ENCODE peak calls at places on chromosome 20, in ten cellular contexts. U, R, P, V, C, B, N, Y, Q and G are unnamed samples.

GRCh38 chr20:58651823-58652605 is 931 bp downstream of the STX16 start:
- DNase-seq in P (no peak), Y (no peak), N (no peak), U (peak), C (peak), R (peak), B (peak), Q (peak), V (no peak), G (peak)

GRCh38 chr20:15814360-15814759 is 758.9 kb downstream of the KIF16B start:
- DNase-seq in C (no peak), U (no peak), B (no peak), Q (no peak), P (no peak), Y (no peak), V (no peak), R (no peak), N (no peak), G (no peak)

GRCh38 chr20:47355489-47356219 is 845 bp downstream of the ZMYND8 start:
- DNase-seq in Y (no peak), Q (no peak), C (no peak), U (peak), N (no peak), B (no peak), P (no peak), R (peak), V (no peak), G (no peak)

GRCh38 chr20:32965581-32966373 is 38.5 kb downstream of the SUN5 start:
- DNase-seq in B (no peak), R (no peak), P (no peak), U (no peak), N (no peak), Y (no peak), V (no peak), C (no peak), Q (no peak), G (no peak)

GRCh38 chr20:40535816-40536215 is 153.2 kb downstream of the MAFB start:
- DNase-seq in Q (no peak), P (no peak), U (peak), B (no peak), R (peak), C (no peak), V (no peak), Y (no peak), N (no peak), G (no peak)

GRCh38 chr20:59788811-59789210 is 144.6 kb downstream of the SYCP2 start:
- DNase-seq in P (no peak), U (no peak), Q (no peak), V (no peak), R (no peak), N (no peak), Y (no peak), C (no peak), B (no peak), G (no peak)

GRCh38 chr20:24522452-24523330 is 53.3 kb downstream of the SYNDIG1 start:
- DNase-seq in V (no peak), N (no peak), R (no peak), B (peak), P (no peak), U (no peak), C (no peak), Y (no peak), Q (peak), G (no peak)

GRCh38 chr20:57560554-57561355 is at the start of gene PCK1:
- DNase-seq in P (no peak), V (no peak), Q (no peak), R (peak), B (peak), C (no peak), Y (no peak), N (no peak), U (no peak), G (no peak)

GRCh38 chr20:29079769-29080690 is 2177.4 kb upstream of the DEFB115 start:
- DNase-seq in B (peak), Y (no peak), N (no peak), C (no peak), Q (no peak), R (peak), P (peak), V (no peak), U (peak), G (no peak)

GRCh38 chr20:37456948-37457347 is 64.1 kb upstream of the NNAT start:
- DNase-seq in U (no peak), V (no peak), B (no peak), R (no peak), N (no peak), Q (no peak), C (no peak), Y (no peak), P (no peak), G (no peak)

GRCh38 chr20:1391640-1392442 is 1.0 kb downstream of the FKBP1A start:
- DNase-seq in R (peak), V (no peak), U (peak), Q (peak), N (no peak), Y (no peak), P (no peak), C (peak), B (peak), G (no peak)

GRCh38 chr20:64242797-64243475 is 12.6 kb upstream of the PCMTD2 start:
- DNase-seq in Q (no peak), Y (peak), R (no peak), B (no peak), U (no peak), N (no peak), P (no peak), V (no peak), C (no peak), G (no peak)

GRCh38 chr20:62907377-62908317 is 18.7 kb downstream of the DIDO1 start:
- DNase-seq in Q (no peak), R (no peak), U (peak), P (no peak), V (no peak), B (no peak), C (peak), Y (no peak), N (no peak), G (no peak)

GRCh38 chr20:62451970-62452369 is 23.8 kb downstream of the GATA5 start:
- DNase-seq in R (no peak), U (no peak), Q (no peak), C (no peak), N (no peak), B (no peak), Y (no peak), P (no peak), V (no peak), G (no peak)

GRCh38 chr20:17766226-17766625 is 66.5 kb downstream of the BANF2 start:
- DNase-seq in P (no peak), Y (no peak), Q (no peak), V (no peak), C (no peak), N (no peak), U (no peak), B (no peak), R (no peak), G (no peak)

GRCh38 chr20:36591854-36592641 is 13.5 kb upstream of the RAB5IF start:
- DNase-seq in U (no peak), V (peak), C (peak), B (no peak), Y (no peak), R (peak), N (no peak), P (no peak), Q (peak), G (no peak)

GRCh38 chr20:40698744-40699143 is 9.7 kb upstream of the MAFB start:
- DNase-seq in C (no peak), P (no peak), V (no peak), N (no peak), U (no peak), B (no peak), Y (no peak), Q (no peak), R (no peak), G (no peak)

GRCh38 chr20:23235173-23236027 is 115.2 kb upstream of the NXT1 start:
- DNase-seq in V (peak), N (no peak), Y (no peak), Q (peak), R (peak), P (no peak), U (peak), C (peak), B (peak), G (no peak)

GRCh38 chr20:36214684-36215256 is 21.5 kb upstream of the AAR2 start:
- DNase-seq in R (peak), C (peak), Y (no peak), N (no peak), V (no peak), B (peak), U (peak), Q (peak), P (no peak), G (no peak)

GRCh38 chr20:41029150-41029872 is 689 bp downstream of the TOP1 start:
- DNase-seq in P (no peak), C (peak), U (no peak), R (no peak), B (peak), Y (no peak), N (no peak), V (no peak), Q (no peak), G (no peak)

GRCh38 chr20:51634877-51635276 is 92.4 kb upstream of the NFATC2 start:
- DNase-seq in U (no peak), R (no peak), Q (no peak), N (no peak), C (no peak), V (no peak), P (no peak), Y (no peak), B (no peak), G (no peak)

GRCh38 chr20:56552911-56553629 is 20.0 kb downstream of the FAM209B start:
- DNase-seq in U (no peak), Q (no peak), V (no peak), C (no peak), P (no peak), Y (no peak), R (no peak), N (no peak), B (no peak), G (no peak)

GRCh38 chr20:44020406-44021148 is 105.9 kb downstream of the TOX2 start:
- DNase-seq in Y (no peak), C (no peak), R (no peak), P (no peak), Q (no peak), U (no peak), V (no peak), B (no peak), N (no peak), G (no peak)

DNA sequence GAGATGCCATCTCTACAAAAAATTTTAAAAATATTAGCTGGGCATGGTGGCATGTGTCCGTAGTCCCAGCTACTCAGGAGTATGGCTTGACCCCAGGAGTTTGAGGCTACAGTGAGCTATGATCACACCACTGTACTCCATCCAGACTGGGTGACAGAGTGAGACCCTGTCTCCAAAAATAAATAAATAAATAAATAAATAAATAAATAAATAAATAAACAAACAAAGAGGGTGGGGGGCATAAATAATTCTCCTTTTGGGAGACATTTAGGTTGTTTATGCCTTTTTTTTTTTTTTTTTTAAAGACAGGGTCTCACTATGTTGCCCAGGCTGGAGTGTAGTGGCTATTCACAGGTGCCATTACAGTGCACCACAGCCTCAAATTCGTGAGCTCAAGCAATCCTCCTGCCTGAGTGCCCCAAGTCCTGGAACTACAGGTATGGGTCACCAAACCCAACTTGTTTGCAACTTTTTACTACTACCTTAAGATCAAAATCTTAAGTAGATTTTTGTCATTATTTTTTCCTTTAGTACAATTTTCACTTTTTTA is 29.5 kb downstream of the FASTKD5 start:
- DNase-seq in C (no peak), V (no peak), Y (no peak), Q (no peak), U (no peak), R (no peak), B (no peak), N (no peak), P (no peak), G (no peak)
- H3K4me3 ChIP-seq in C (no peak), V (no peak), Y (no peak), Q (no peak), U (no peak), R (no peak), B (no peak), N (no peak), P (no peak), G (no peak)

DNA sequence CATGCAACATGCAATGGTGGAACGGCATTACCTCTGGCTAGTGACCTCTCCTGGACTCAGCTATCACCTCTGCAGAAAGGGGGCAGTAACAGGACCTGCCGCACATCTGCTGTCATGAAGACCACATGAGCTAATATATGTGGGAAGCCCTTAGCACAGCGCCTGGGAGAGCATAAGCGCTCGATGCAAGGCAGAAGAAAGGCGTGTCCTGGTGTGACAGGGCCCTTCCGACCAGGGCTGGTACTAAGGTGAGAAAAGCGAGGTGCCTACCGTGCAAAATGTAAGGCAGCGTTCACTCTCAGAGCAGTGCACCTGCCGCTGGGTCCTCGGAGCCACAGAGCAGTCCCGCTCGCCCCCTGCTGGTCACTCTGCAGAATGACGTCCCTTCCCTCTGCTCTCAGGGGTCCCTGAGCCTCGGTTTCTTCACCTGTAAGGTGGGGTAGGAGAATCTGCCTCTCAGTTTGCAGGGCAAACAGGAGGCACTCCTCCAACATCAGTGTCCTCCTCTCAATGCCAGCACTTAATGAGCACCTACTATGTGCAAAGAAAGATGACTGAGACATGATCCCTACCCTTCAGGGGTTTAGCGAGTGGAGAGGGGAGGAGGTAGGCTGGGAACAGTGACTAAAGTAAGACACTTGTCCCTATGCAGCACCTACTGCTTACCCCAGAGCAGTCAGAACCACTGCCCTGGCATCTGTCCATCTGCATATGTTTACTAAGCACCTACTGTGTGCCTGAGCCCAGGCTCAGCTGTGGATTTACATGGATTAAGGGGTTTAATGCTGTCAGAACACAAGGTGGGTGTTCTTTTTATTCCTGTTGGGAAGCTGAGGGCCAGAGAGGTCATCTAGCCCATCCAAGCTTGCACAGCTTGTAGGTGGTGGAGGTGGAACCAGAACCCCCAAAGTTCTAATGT is 41.1 kb upstream of the PTGIS start:
- DNase-seq in R (peak), C (peak), N (no peak), V (peak), Y (peak), Q (peak), B (peak), P (no peak), U (peak), G (no peak)
- TF ChIP-seq CTCF in R (peak), C (peak), N (peak), V (peak), Y (peak), Q (peak), B (peak), P (peak), U (peak), G (peak)

GRCh38 chr20:53800883-53801604 is 207.4 kb upstream of the ZNF217 start:
- DNase-seq in N (no peak), Q (no peak), C (peak), R (no peak), U (no peak), Y (no peak), V (no peak), B (no peak), P (no peak), G (no peak)

GRCh38 chr20:53803492-53804155 is 210.0 kb upstream of the ZNF217 start:
- DNase-seq in C (no peak), N (no peak), Q (no peak), U (no peak), R (no peak), V (no peak), B (no peak), Y (no peak), P (no peak), G (no peak)

GRCh38 chr20:53801609-53802370 is 208.2 kb upstream of the ZNF217 start:
- DNase-seq in N (no peak), C (no peak), Q (no peak), R (no peak), U (no peak), Y (no peak), V (no peak), P (no peak), B (no peak), G (no peak)

GRCh38 chr20:53797085-53797484 is 203.4 kb upstream of the ZNF217 start:
- DNase-seq in Q (no peak), U (no peak), Y (no peak), B (peak), N (no peak), R (no peak), P (no peak), C (no peak), V (no peak), G (no peak)

GRCh38 chr20:53800418-53800817 is 206.8 kb upstream of the ZNF217 start:
- DNase-seq in U (no peak), R (no peak), B (no peak), P (no peak), Q (no peak), N (no peak), V (no peak), Y (no peak), C (no peak), G (no peak)
- H3K4me3 ChIP-seq in U (no peak), R (no peak), B (no peak), P (no peak), Q (no peak), N (no peak), V (no peak), Y (no peak), C (no peak), G (no peak)

DNA sequence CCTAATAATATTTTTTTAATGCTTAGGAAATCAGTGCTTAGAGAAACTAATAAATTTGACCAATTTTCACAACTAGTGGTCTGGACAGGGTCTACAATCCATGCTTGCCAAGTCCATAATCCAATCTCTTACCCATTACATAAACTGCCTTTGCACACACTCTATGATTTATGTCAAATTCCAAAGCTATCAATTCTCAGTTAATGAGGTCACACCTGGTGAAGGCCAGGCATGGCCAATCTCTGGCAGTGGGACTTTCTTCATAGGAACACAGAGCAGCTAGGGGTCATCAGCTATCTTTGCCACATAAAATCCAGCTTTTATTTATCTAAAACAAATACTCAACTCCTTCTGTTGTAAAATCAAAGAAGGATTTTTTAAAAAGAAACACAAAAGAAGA is 21.2 kb downstream of the PAK5 start:
- DNase-seq in B (no peak), C (no peak), U (no peak), N (no peak), V (no peak), P (no peak), Q (no peak), Y (no peak), R (no peak), G (no peak)
- TF ChIP-seq CTCF in B (no peak), C (no peak), U (no peak), N (no peak), V (no peak), P (no peak), Q (no peak), Y (no peak), R (no peak), G (no peak)

DNA sequence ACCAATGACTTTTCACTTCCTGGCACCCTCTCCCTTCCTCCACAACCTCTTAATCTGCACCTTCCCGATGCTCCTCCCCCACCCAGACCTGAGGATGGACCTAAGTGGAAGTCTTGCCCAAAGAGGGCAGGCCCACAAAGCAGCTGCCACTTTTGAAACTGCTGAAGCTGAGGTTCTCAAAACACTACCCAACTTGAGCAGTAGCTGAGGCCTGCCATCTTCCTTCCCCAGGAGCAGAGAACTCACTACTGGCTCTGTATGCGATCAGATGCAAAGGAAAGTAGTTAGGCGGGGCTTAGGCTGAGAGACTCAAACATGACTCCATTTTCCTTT is 1.5 kb downstream of the HM13 start:
- DNase-seq in Q (no peak), P (no peak), B (no peak), N (no peak), U (no peak), V (no peak), R (no peak), C (no peak), Y (no peak), G (peak)
- H3K4me3 ChIP-seq in Q (peak), P (peak), B (peak), N (peak), U (peak), V (peak), R (peak), C (peak), Y (peak), G (peak)

GRCh38 chr20:50344232-50345071 is 153.8 kb downstream of the CEBPB start:
- DNase-seq in C (no peak), R (no peak), V (no peak), P (no peak), N (no peak), Y (no peak), Q (no peak), U (no peak), B (no peak), G (no peak)
- TF ChIP-seq CTCF in C (peak), R (peak), V (peak), P (peak), N (no peak), Y (no peak), Q (peak), U (no peak), B (peak), G (peak)